ENCODE peak calls at places on chromosomes 6 and 20, in five cellular contexts. D is stimulated activated CD4-positive, alpha-beta T cell treated with anti-CD3 and anti-CD28 coated beads, Interleukin-4, amount 100 ng/mL, for 4 hours; M is dorsolateral prefrontal cortex; L is HuH-7; B is GM19239. Y is an unnamed sample.

GRCh38 chr6:14228571-14228970 is 111.0 kb downstream of the CD83 start:
- DNase-seq in D (no peak), M (no peak), L (no peak), B (no peak), Y (no peak)

GRCh38 chr20:58141971-58142842 is 86.2 kb downstream of the ANKRD60 start:
- DNase-seq in D (no peak), M (no peak), L (no peak), B (no peak), Y (no peak)

GRCh38 chr20:34874094-34874654 is 1.5 kb upstream of the GGT7 start:
- DNase-seq in D (peak; percentile 49), M (peak; percentile 76), L (peak; percentile 97), B (no peak), Y (peak; percentile 77)

GRCh38 chr20:58989196-58989595 is 8.1 kb downstream of the NELFCD start:
- DNase-seq in D (no peak), M (peak; percentile 18), L (no peak), B (no peak), Y (no peak)

GRCh38 chr6:36758516-36759176 is 61.0 kb downstream of the RAB44 start:
- DNase-seq in D (no peak), M (no peak), L (no peak), B (no peak), Y (no peak)

GRCh38 chr6:89984926-89985743 is 90.9 kb downstream of the GJA10 start:
- DNase-seq in D (no peak), M (peak; percentile 81), L (no peak), B (no peak), Y (no peak)

GRCh38 chr6:63804381-63804956 is 168.9 kb downstream of the PHF3 start:
- DNase-seq in D (no peak), M (no peak), L (no peak), B (no peak), Y (no peak)

GRCh38 chr6:39927159-39927558 is 7.1 kb downstream of the MOCS1 start:
- DNase-seq in D (no peak), M (no peak), L (no peak), B (no peak), Y (no peak)

GRCh38 chr20:4550740-4551139 is 171.0 kb upstream of the PRND start:
- DNase-seq in D (no peak), M (no peak), L (no peak), B (no peak), Y (no peak)

GRCh38 chr6:104940238-104940880 is 16.5 kb upstream of the LIN28B start:
- DNase-seq in D (no peak), M (no peak), L (no peak), B (no peak), Y (no peak)

GRCh38 chr6:42131531-42131930 is 10.9 kb downstream of the C6orf132 start:
- DNase-seq in D (no peak), M (no peak), L (no peak), B (no peak), Y (no peak)

GRCh38 chr20:54295686-54296085 is 87.8 kb downstream of the PFDN4 start:
- DNase-seq in D (no peak), M (no peak), L (no peak), B (no peak), Y (no peak)

GRCh38 chr6:47075168-47075567 is 33.0 kb upstream of the ADGRF1 start:
- DNase-seq in D (no peak), M (no peak), L (no peak), B (no peak), Y (no peak)

GRCh38 chr20:44532248-44532980 is 10.5 kb upstream of the SERINC3 start:
- DNase-seq in D (no peak), M (no peak), L (no peak), B (no peak), Y (no peak)

GRCh38 chr6:148223424-148223842 is 119.2 kb upstream of the SASH1 start:
- DNase-seq in D (no peak), M (no peak), L (no peak), B (no peak), Y (no peak)

GRCh38 chr6:108559097-108559883 is 1.4 kb upstream of the FOXO3 start:
- DNase-seq in D (peak; percentile 80), M (peak; percentile 93), L (peak; percentile 77), B (peak; percentile 79), Y (peak; percentile 78)

GRCh38 chr6:31114540-31114876 is at the start of gene PSORS1C1:
- DNase-seq in D (no peak), M (peak; percentile 47), L (no peak), B (no peak), Y (no peak)

GRCh38 chr6:19838442-19839236 is 1.5 kb downstream of the ID4 start:
- DNase-seq in D (no peak), M (no peak), L (peak; percentile 30), B (no peak), Y (peak; percentile 96)

GRCh38 chr6:141259832-141260231 is 872.9 kb upstream of the GJE1 start:
- DNase-seq in D (no peak), M (no peak), L (no peak), B (no peak), Y (no peak)

GRCh38 chr6:157596461-157596860 is 215.5 kb downstream of the ZDHHC14 start:
- DNase-seq in D (no peak), M (no peak), L (no peak), B (no peak), Y (no peak)

GRCh38 chr20:22402990-22403859 is 181.1 kb downstream of the FOXA2 start:
- DNase-seq in D (no peak), M (no peak), L (no peak), B (no peak), Y (peak; percentile 95)

GRCh38 chr6:3829285-3829684 is 19.9 kb upstream of the FAM50B start:
- DNase-seq in D (no peak), M (no peak), L (no peak), B (no peak), Y (no peak)

GRCh38 chr20:40739841-40740240 is 50.8 kb upstream of the MAFB start:
- DNase-seq in D (no peak), M (no peak), L (no peak), B (no peak), Y (no peak)

GRCh38 chr6:118206221-118206620 is 299.2 kb downstream of the SLC35F1 start:
- DNase-seq in D (no peak), M (no peak), L (no peak), B (no peak), Y (no peak)

GRCh38 chr6:75934643-75935472 is 137.6 kb downstream of the IMPG1 start:
- DNase-seq in D (peak; percentile 1), M (peak; percentile 47), L (peak; percentile 67), B (peak; percentile 43), Y (peak; percentile 92)

GRCh38 chr6:134689676-134690447 is 260.0 kb downstream of the ALDH8A1 start:
- DNase-seq in D (no peak), M (peak; percentile 49), L (no peak), B (no peak), Y (no peak)

GRCh38 chr20:51800132-51800721 is 2.1 kb downstream of the SALL4 start:
- DNase-seq in D (peak; percentile 54), M (no peak), L (peak; percentile 97), B (peak; percentile 85), Y (peak; percentile 20)

GRCh38 chr6:154996841-154997311 is 1.8 kb downstream of the TIAM2 start:
- DNase-seq in D (no peak), M (no peak), L (no peak), B (no peak), Y (no peak)

GRCh38 chr6:104537185-104537584 is 322.5 kb downstream of the HACE1 start:
- DNase-seq in D (no peak), M (no peak), L (no peak), B (no peak), Y (no peak)

GRCh38 chr20:32241807-32242206 is 34.1 kb downstream of the POFUT1 start:
- DNase-seq in D (no peak), M (no peak), L (no peak), B (no peak), Y (no peak)

GRCh38 chr6:137218473-137218916 is 690 bp downstream of the IFNGR1 start:
- DNase-seq in D (peak; percentile 9), M (no peak), L (peak; percentile 32), B (no peak), Y (no peak)

GRCh38 chr6:156497618-156498017 is 279.6 kb upstream of the ARID1B start:
- DNase-seq in D (no peak), M (no peak), L (no peak), B (no peak), Y (no peak)

GRCh38 chr6:108836061-108836460 is 12.2 kb upstream of the ARMC2 start:
- DNase-seq in D (no peak), M (no peak), L (no peak), B (no peak), Y (no peak)

GRCh38 chr20:44083220-44083933 is 103.6 kb downstream of the JPH2 start:
- DNase-seq in D (no peak), M (no peak), L (no peak), B (no peak), Y (no peak)

GRCh38 chr6:31568537-31568961 is 3.5 kb upstream of the LTA start:
- DNase-seq in D (peak; percentile 53), M (no peak), L (no peak), B (no peak), Y (no peak)

GRCh38 chr20:17610566-17611289 is 40.9 kb downstream of the DSTN start:
- DNase-seq in D (peak; percentile 37), M (peak; percentile 32), L (no peak), B (peak; percentile 1), Y (no peak)

GRCh38 chr6:21905531-21905930 is 312.0 kb downstream of the SOX4 start:
- DNase-seq in D (no peak), M (no peak), L (no peak), B (no peak), Y (no peak)

GRCh38 chr6:3222506-3223038 is 4.9 kb downstream of the TUBB2B start:
- DNase-seq in D (no peak), M (no peak), L (no peak), B (no peak), Y (no peak)

GRCh38 chr20:61240814-61241213 is 11.2 kb upstream of the CDH4 start:
- DNase-seq in D (no peak), M (no peak), L (no peak), B (no peak), Y (no peak)